ENCODE peak calls at places on chromosomes 12 and 14, in four cellular contexts. One of them, this sample, is unnamed.

GRCh38 chr14:61565836-61566536 is 129.3 kb upstream of the HIF1A start:
- DNase-seq in naive thymus-derived CD4-positive, alpha-beta T cell: no peak
- DNase-seq in brain microvascular endothelial cell: no peak
- DNase-seq in colonic mucosa: no peak
- DNase-seq in this sample: no peak

GRCh38 chr14:94392510-94392935 is 4.1 kb upstream of the SERPINA1 start:
- DNase-seq in naive thymus-derived CD4-positive, alpha-beta T cell: no peak
- DNase-seq in brain microvascular endothelial cell: peak; percentile 31
- DNase-seq in colonic mucosa: no peak
- DNase-seq in this sample: no peak

GRCh38 chr14:67191768-67192290 is 2.6 kb downstream of the GARIN2 start:
- DNase-seq in naive thymus-derived CD4-positive, alpha-beta T cell: no peak
- DNase-seq in brain microvascular endothelial cell: no peak
- DNase-seq in colonic mucosa: no peak
- DNase-seq in this sample: no peak

GRCh38 chr12:20194171-20194570 is 174.2 kb upstream of the PDE3A start:
- DNase-seq in naive thymus-derived CD4-positive, alpha-beta T cell: no peak
- DNase-seq in brain microvascular endothelial cell: no peak
- DNase-seq in colonic mucosa: no peak
- DNase-seq in this sample: no peak

GRCh38 chr12:21725731-21726130 is 48.8 kb downstream of the KCNJ8 start:
- DNase-seq in naive thymus-derived CD4-positive, alpha-beta T cell: no peak
- DNase-seq in brain microvascular endothelial cell: peak; percentile 1
- DNase-seq in colonic mucosa: no peak
- DNase-seq in this sample: no peak

GRCh38 chr12:132986001-132986884 is at the start of gene ZNF26:
- DNase-seq in naive thymus-derived CD4-positive, alpha-beta T cell: peak; percentile 90
- DNase-seq in brain microvascular endothelial cell: peak; percentile 86
- DNase-seq in colonic mucosa: peak; percentile 94
- DNase-seq in this sample: peak; percentile 80

GRCh38 chr14:62006116-62006737 is 244.0 kb downstream of the SNAPC1 start:
- DNase-seq in naive thymus-derived CD4-positive, alpha-beta T cell: no peak
- DNase-seq in brain microvascular endothelial cell: no peak
- DNase-seq in colonic mucosa: no peak
- DNase-seq in this sample: no peak

GRCh38 chr12:68667896-68668295 is 18.9 kb upstream of the NUP107 start:
- DNase-seq in naive thymus-derived CD4-positive, alpha-beta T cell: no peak
- DNase-seq in brain microvascular endothelial cell: no peak
- DNase-seq in colonic mucosa: no peak
- DNase-seq in this sample: no peak

GRCh38 chr12:12877145-12877544 is 14.2 kb upstream of the GPRC5A start:
- DNase-seq in naive thymus-derived CD4-positive, alpha-beta T cell: no peak
- DNase-seq in brain microvascular endothelial cell: no peak
- DNase-seq in colonic mucosa: no peak
- DNase-seq in this sample: no peak

GRCh38 chr14:71362920-71363584 is 455.8 kb downstream of the PCNX1 start:
- DNase-seq in naive thymus-derived CD4-positive, alpha-beta T cell: no peak
- DNase-seq in brain microvascular endothelial cell: peak; percentile 48
- DNase-seq in colonic mucosa: no peak
- DNase-seq in this sample: no peak

GRCh38 chr14:68939893-68940613 is 39.0 kb downstream of the ACTN1 start:
- DNase-seq in naive thymus-derived CD4-positive, alpha-beta T cell: no peak
- DNase-seq in brain microvascular endothelial cell: peak; percentile 99
- DNase-seq in colonic mucosa: peak; percentile 75
- DNase-seq in this sample: no peak

GRCh38 chr14:70422538-70422937 is 5.6 kb upstream of the SYNJ2BP start:
- DNase-seq in naive thymus-derived CD4-positive, alpha-beta T cell: no peak
- DNase-seq in brain microvascular endothelial cell: no peak
- DNase-seq in colonic mucosa: no peak
- DNase-seq in this sample: no peak

GRCh38 chr14:44914849-44915248 is 46.9 kb downstream of the KLHL28 start:
- DNase-seq in naive thymus-derived CD4-positive, alpha-beta T cell: no peak
- DNase-seq in brain microvascular endothelial cell: no peak
- DNase-seq in colonic mucosa: no peak
- DNase-seq in this sample: no peak

GRCh38 chr12:58557156-58557555 is 363.1 kb downstream of the LRIG3 start:
- DNase-seq in naive thymus-derived CD4-positive, alpha-beta T cell: no peak
- DNase-seq in brain microvascular endothelial cell: peak; percentile 66
- DNase-seq in colonic mucosa: no peak
- DNase-seq in this sample: no peak

GRCh38 chr12:103673891-103674375 is 86.9 kb downstream of the STAB2 start:
- DNase-seq in naive thymus-derived CD4-positive, alpha-beta T cell: no peak
- DNase-seq in brain microvascular endothelial cell: no peak
- DNase-seq in colonic mucosa: peak; percentile 50
- DNase-seq in this sample: no peak

GRCh38 chr14:103801459-103801858 is 45.9 kb downstream of the PPP1R13B start:
- DNase-seq in naive thymus-derived CD4-positive, alpha-beta T cell: no peak
- DNase-seq in brain microvascular endothelial cell: peak; percentile 33
- DNase-seq in colonic mucosa: no peak
- DNase-seq in this sample: no peak

GRCh38 chr12:128657378-128657777 is 166.4 kb downstream of the SLC15A4 start:
- DNase-seq in naive thymus-derived CD4-positive, alpha-beta T cell: no peak
- DNase-seq in brain microvascular endothelial cell: no peak
- DNase-seq in colonic mucosa: no peak
- DNase-seq in this sample: no peak

GRCh38 chr12:76441016-76441415 is 92.8 kb upstream of the BBS10 start:
- DNase-seq in naive thymus-derived CD4-positive, alpha-beta T cell: no peak
- DNase-seq in brain microvascular endothelial cell: no peak
- DNase-seq in colonic mucosa: no peak
- DNase-seq in this sample: no peak

GRCh38 chr14:70670992-70671651 is 29.4 kb downstream of the TTC9 start:
- DNase-seq in naive thymus-derived CD4-positive, alpha-beta T cell: no peak
- DNase-seq in brain microvascular endothelial cell: no peak
- DNase-seq in colonic mucosa: no peak
- DNase-seq in this sample: no peak

GRCh38 chr12:92927055-92927435 is 2.0 kb downstream of the EEA1 start:
- DNase-seq in naive thymus-derived CD4-positive, alpha-beta T cell: peak; percentile 54
- DNase-seq in brain microvascular endothelial cell: peak; percentile 34
- DNase-seq in colonic mucosa: no peak
- DNase-seq in this sample: peak; percentile 11

GRCh38 chr14:95394981-95395737 is 75.5 kb upstream of the CLMN start:
- DNase-seq in naive thymus-derived CD4-positive, alpha-beta T cell: no peak
- DNase-seq in brain microvascular endothelial cell: no peak
- DNase-seq in colonic mucosa: no peak
- DNase-seq in this sample: no peak

GRCh38 chr14:85531141-85531593 is 1.2 kb downstream of the FLRT2 start:
- DNase-seq in naive thymus-derived CD4-positive, alpha-beta T cell: no peak
- DNase-seq in brain microvascular endothelial cell: peak; percentile 74
- DNase-seq in colonic mucosa: peak; percentile 27
- DNase-seq in this sample: no peak

GRCh38 chr12:58844161-58844560 is 76.1 kb downstream of the LRIG3 start:
- DNase-seq in naive thymus-derived CD4-positive, alpha-beta T cell: no peak
- DNase-seq in brain microvascular endothelial cell: no peak
- DNase-seq in colonic mucosa: no peak
- DNase-seq in this sample: no peak

GRCh38 chr12:30423330-30423729 is 272.3 kb downstream of the IPO8 start:
- DNase-seq in naive thymus-derived CD4-positive, alpha-beta T cell: no peak
- DNase-seq in brain microvascular endothelial cell: no peak
- DNase-seq in colonic mucosa: no peak
- DNase-seq in this sample: no peak

GRCh38 chr12:31931796-31932715 is 27.2 kb upstream of the RESF1 start:
- DNase-seq in naive thymus-derived CD4-positive, alpha-beta T cell: no peak
- DNase-seq in brain microvascular endothelial cell: no peak
- DNase-seq in colonic mucosa: no peak
- DNase-seq in this sample: peak; percentile 18

GRCh38 chr14:75426332-75427125 is 1.3 kb upstream of the JDP2 start:
- DNase-seq in naive thymus-derived CD4-positive, alpha-beta T cell: no peak
- DNase-seq in brain microvascular endothelial cell: no peak
- DNase-seq in colonic mucosa: no peak
- DNase-seq in this sample: no peak

GRCh38 chr12:52238916-52239649 is 6.0 kb downstream of the KRT7 start:
- DNase-seq in naive thymus-derived CD4-positive, alpha-beta T cell: no peak
- DNase-seq in brain microvascular endothelial cell: no peak
- DNase-seq in colonic mucosa: no peak
- DNase-seq in this sample: no peak

GRCh38 chr12:116450406-116450910 is 108.7 kb upstream of the MAP1LC3B2 start:
- DNase-seq in naive thymus-derived CD4-positive, alpha-beta T cell: no peak
- DNase-seq in brain microvascular endothelial cell: no peak
- DNase-seq in colonic mucosa: no peak
- DNase-seq in this sample: no peak

GRCh38 chr14:63493246-63493645 is 49.9 kb downstream of the PPP2R5E start:
- DNase-seq in naive thymus-derived CD4-positive, alpha-beta T cell: no peak
- DNase-seq in brain microvascular endothelial cell: no peak
- DNase-seq in colonic mucosa: no peak
- DNase-seq in this sample: no peak

GRCh38 chr12:11884661-11885060 is 186.1 kb upstream of the BCL2L14 start:
- DNase-seq in naive thymus-derived CD4-positive, alpha-beta T cell: no peak
- DNase-seq in brain microvascular endothelial cell: no peak
- DNase-seq in colonic mucosa: peak; percentile 45
- DNase-seq in this sample: no peak

GRCh38 chr14:53947452-53948180 is 9.0 kb downstream of the BMP4 start:
- DNase-seq in naive thymus-derived CD4-positive, alpha-beta T cell: no peak
- DNase-seq in brain microvascular endothelial cell: no peak
- DNase-seq in colonic mucosa: no peak
- DNase-seq in this sample: no peak
- H3K27me3 ChIP-seq in naive thymus-derived CD4-positive, alpha-beta T cell: no peaks in the 10 kb centered on the region
- H3K27me3 ChIP-seq in brain microvascular endothelial cell: peaks cover 21% of the 10 kb centered on the region
- H3K27me3 ChIP-seq in colonic mucosa: peaks cover 4% of the 10 kb centered on the region
- H3K27me3 ChIP-seq in this sample: peaks cover 10% of the 10 kb centered on the region

DNA sequence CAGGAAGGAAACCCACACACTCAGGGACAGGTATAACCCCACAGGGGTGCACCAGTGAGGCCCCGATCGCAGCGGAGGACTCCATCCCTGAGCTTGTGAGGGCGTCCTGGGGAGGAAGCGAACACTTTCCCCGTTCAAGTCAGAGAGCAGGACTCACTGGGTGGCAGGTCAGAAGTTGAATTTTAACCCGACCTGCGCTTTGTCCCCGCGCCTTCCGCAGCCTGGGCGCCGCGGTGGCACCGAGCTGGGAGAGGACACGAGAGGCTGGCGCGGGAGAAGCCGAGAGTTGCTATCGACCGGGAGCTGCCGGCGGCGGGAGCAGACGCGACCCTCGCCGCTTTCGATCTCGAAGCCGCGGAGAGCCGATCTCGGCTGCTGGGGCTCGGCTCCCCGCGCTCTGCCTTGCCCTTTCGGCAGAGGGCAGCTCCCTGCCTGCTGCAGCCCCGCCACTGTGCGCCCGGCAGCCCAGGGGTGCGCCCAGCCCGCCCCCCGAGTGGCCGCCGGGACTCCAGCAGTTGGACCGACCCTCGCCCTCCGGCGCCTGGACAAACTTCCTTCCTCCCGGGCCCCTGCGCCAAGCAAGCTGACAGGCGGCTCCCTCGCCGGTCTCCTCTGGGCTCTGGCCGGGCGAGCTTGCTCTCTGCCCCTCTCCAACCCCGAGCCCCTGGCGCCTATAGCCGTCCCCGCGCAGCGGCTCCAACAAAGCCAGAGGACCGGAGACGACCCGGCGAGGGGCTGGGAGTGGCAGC is 918 bp downstream of the LIN7A start:
- DNase-seq in naive thymus-derived CD4-positive, alpha-beta T cell: no peak
- DNase-seq in brain microvascular endothelial cell: peak; percentile 23
- DNase-seq in colonic mucosa: peak; percentile 50
- DNase-seq in this sample: no peak
- H3K27me3 ChIP-seq in naive thymus-derived CD4-positive, alpha-beta T cell: no peaks in the 10 kb centered on the region
- H3K27me3 ChIP-seq in brain microvascular endothelial cell: no peaks in the 10 kb centered on the region
- H3K27me3 ChIP-seq in colonic mucosa: peaks cover 13% of the 10 kb centered on the region
- H3K27me3 ChIP-seq in this sample: no peaks in the 10 kb centered on the region

GRCh38 chr14:60508363-60508706 is 611 bp upstream of the SIX6 start:
- DNase-seq in naive thymus-derived CD4-positive, alpha-beta T cell: no peak
- DNase-seq in brain microvascular endothelial cell: no peak
- DNase-seq in colonic mucosa: no peak
- DNase-seq in this sample: no peak

GRCh38 chr14:60506462-60506984 is 2.4 kb upstream of the SIX6 start:
- DNase-seq in naive thymus-derived CD4-positive, alpha-beta T cell: no peak
- DNase-seq in brain microvascular endothelial cell: no peak
- DNase-seq in colonic mucosa: no peak
- DNase-seq in this sample: no peak

GRCh38 chr14:60506985-60507829 is 1.7 kb upstream of the SIX6 start:
- DNase-seq in naive thymus-derived CD4-positive, alpha-beta T cell: no peak
- DNase-seq in brain microvascular endothelial cell: no peak
- DNase-seq in colonic mucosa: no peak
- DNase-seq in this sample: no peak

GRCh38 chr14:60505448-60505847 is 3.5 kb upstream of the SIX6 start:
- DNase-seq in naive thymus-derived CD4-positive, alpha-beta T cell: no peak
- DNase-seq in brain microvascular endothelial cell: no peak
- DNase-seq in colonic mucosa: no peak
- DNase-seq in this sample: no peak

GRCh38 chr14:60506010-60506409 is 2.9 kb upstream of the SIX6 start:
- DNase-seq in naive thymus-derived CD4-positive, alpha-beta T cell: no peak
- DNase-seq in brain microvascular endothelial cell: no peak
- DNase-seq in colonic mucosa: no peak
- DNase-seq in this sample: no peak
- H3K27me3 ChIP-seq in naive thymus-derived CD4-positive, alpha-beta T cell: peaks cover 10% of the 10 kb centered on the region
- H3K27me3 ChIP-seq in brain microvascular endothelial cell: peaks cover 74% of the 10 kb centered on the region
- H3K27me3 ChIP-seq in colonic mucosa: peaks cover 64% of the 10 kb centered on the region
- H3K27me3 ChIP-seq in this sample: peaks cover 36% of the 10 kb centered on the region

GRCh38 chr12:111091036-111091435 is 170.7 kb upstream of the MYL2 start:
- DNase-seq in naive thymus-derived CD4-positive, alpha-beta T cell: no peak
- DNase-seq in brain microvascular endothelial cell: no peak
- DNase-seq in colonic mucosa: no peak
- DNase-seq in this sample: no peak

GRCh38 chr12:111085100-111085499 is 164.7 kb upstream of the MYL2 start:
- DNase-seq in naive thymus-derived CD4-positive, alpha-beta T cell: no peak
- DNase-seq in brain microvascular endothelial cell: no peak
- DNase-seq in colonic mucosa: no peak
- DNase-seq in this sample: no peak

GRCh38 chr12:111089616-111090015 is 169.2 kb upstream of the MYL2 start:
- DNase-seq in naive thymus-derived CD4-positive, alpha-beta T cell: no peak
- DNase-seq in brain microvascular endothelial cell: no peak
- DNase-seq in colonic mucosa: no peak
- DNase-seq in this sample: no peak

GRCh38 chr12:111084605-111085004 is 164.2 kb upstream of the MYL2 start:
- DNase-seq in naive thymus-derived CD4-positive, alpha-beta T cell: no peak
- DNase-seq in brain microvascular endothelial cell: no peak
- DNase-seq in colonic mucosa: no peak
- DNase-seq in this sample: no peak

DNA sequence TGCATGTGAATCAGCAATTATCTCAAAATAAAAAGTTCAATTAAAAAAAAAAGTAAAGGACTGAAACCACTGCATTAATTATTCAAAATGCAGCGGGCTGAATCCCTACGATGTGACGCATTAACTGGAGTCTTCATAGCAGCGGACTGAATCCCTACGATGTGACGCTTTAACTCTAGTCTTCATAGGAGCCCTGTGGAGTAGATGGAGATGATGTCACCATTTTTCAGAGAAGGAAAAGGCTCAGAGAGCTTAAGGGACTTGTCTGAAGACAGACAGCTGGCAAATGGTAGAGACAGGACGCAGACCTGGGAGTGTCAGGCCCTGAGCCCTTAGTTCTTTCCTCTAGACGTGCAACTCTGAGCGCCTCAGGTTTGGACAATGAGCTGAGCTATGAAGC is 168.0 kb upstream of the MYL2 start:
- DNase-seq in naive thymus-derived CD4-positive, alpha-beta T cell: no peak
- DNase-seq in brain microvascular endothelial cell: no peak
- DNase-seq in colonic mucosa: no peak
- DNase-seq in this sample: no peak
- H3K27me3 ChIP-seq in naive thymus-derived CD4-positive, alpha-beta T cell: no peaks in the 10 kb centered on the region
- H3K27me3 ChIP-seq in brain microvascular endothelial cell: no peaks in the 10 kb centered on the region
- H3K27me3 ChIP-seq in colonic mucosa: no peaks in the 10 kb centered on the region
- H3K27me3 ChIP-seq in this sample: no peaks in the 10 kb centered on the region